ENCODE peak calls at places on chromosomes 4 and X, in seven cellular contexts. U is kidney, M is Peyer's patch, S is lower lobe of right lung, F is A549, R is breast epithelium, A is coronary artery. Y is an unnamed sample.

GRCh38 chrX:155768036-155768769 is 112.9 kb upstream of the VAMP7 start:
- DNase-seq in U (no peak), M (no peak), S (peak), F (peak), R (no peak), A (no peak), Y (no peak)

GRCh38 chrX:67787196-67787595 is 243.4 kb downstream of the AR start:
- DNase-seq in U (no peak), M (no peak), S (no peak), F (no peak), R (no peak), A (no peak), Y (no peak)

GRCh38 chr4:38609614-38610013 is 54.4 kb upstream of the KLF3 start:
- DNase-seq in U (no peak), M (no peak), S (no peak), F (no peak), R (no peak), A (no peak), Y (no peak)

GRCh38 chrX:8748855-8749254 is 16.9 kb upstream of the ANOS1 start:
- DNase-seq in U (no peak), M (no peak), S (no peak), F (peak), R (no peak), A (no peak), Y (no peak)

GRCh38 chrX:153478746-153479145 is 8.4 kb upstream of the HAUS7 start:
- DNase-seq in U (no peak), M (no peak), S (no peak), F (no peak), R (no peak), A (no peak), Y (no peak)

GRCh38 chr4:106366026-106366425 is 2.6 kb downstream of the GIMD1 start:
- DNase-seq in U (no peak), M (no peak), S (no peak), F (no peak), R (no peak), A (no peak), Y (no peak)

GRCh38 chr4:144894525-144894924 is 203.5 kb downstream of the ANAPC10 start:
- DNase-seq in U (no peak), M (no peak), S (peak), F (no peak), R (no peak), A (no peak), Y (peak)

GRCh38 chrX:43277879-43278278 is 378.2 kb upstream of the MAOA start:
- DNase-seq in U (no peak), M (no peak), S (no peak), F (no peak), R (no peak), A (no peak), Y (no peak)

GRCh38 chr4:91092398-91092955 is 965.3 kb downstream of the CCSER1 start:
- DNase-seq in U (no peak), M (no peak), S (no peak), F (peak), R (no peak), A (no peak), Y (no peak)

GRCh38 chr4:101865501-101866062 is 75.1 kb downstream of the BANK1 start:
- DNase-seq in U (no peak), M (no peak), S (no peak), F (peak), R (no peak), A (no peak), Y (peak)

GRCh38 chr4:165684177-165684870 is 188.7 kb upstream of the TLL1 start:
- DNase-seq in U (no peak), M (no peak), S (no peak), F (no peak), R (no peak), A (no peak), Y (no peak)

GRCh38 chrX:38282044-38282443 is 45.3 kb downstream of the RPGR start:
- DNase-seq in U (no peak), M (no peak), S (no peak), F (peak), R (no peak), A (no peak), Y (no peak)

GRCh38 chr4:17367201-17367600 is 144.7 kb downstream of the QDPR start:
- DNase-seq in U (no peak), M (no peak), S (no peak), F (no peak), R (no peak), A (no peak), Y (no peak)

GRCh38 chr4:75051431-75051830 is 118.5 kb downstream of the PARM1 start:
- DNase-seq in U (no peak), M (no peak), S (no peak), F (no peak), R (no peak), A (no peak), Y (no peak)

GRCh38 chr4:38740303-38740702 is 42.5 kb downstream of the TLR10 start:
- DNase-seq in U (no peak), M (no peak), S (no peak), F (no peak), R (no peak), A (no peak), Y (no peak)

GRCh38 chr4:81019016-81019415 is 11.5 kb upstream of the BMP3 start:
- DNase-seq in U (no peak), M (no peak), S (no peak), F (no peak), R (no peak), A (no peak), Y (no peak)

GRCh38 chr4:133624744-133625143 is 475.6 kb downstream of the PCDH10 start:
- DNase-seq in U (no peak), M (no peak), S (no peak), F (peak), R (no peak), A (no peak), Y (no peak)

GRCh38 chrX:74231625-74232024 is 72.4 kb upstream of the ZCCHC13 start:
- DNase-seq in U (no peak), M (no peak), S (no peak), F (peak), R (no peak), A (no peak), Y (no peak)

GRCh38 chr4:25857403-25857802 is 5.4 kb downstream of the SEL1L3 start:
- DNase-seq in U (no peak), M (no peak), S (no peak), F (peak), R (no peak), A (no peak), Y (no peak)

GRCh38 chr4:74794341-74794801 is at the start of gene BTC:
- DNase-seq in U (peak), M (no peak), S (peak), F (peak), R (peak), A (peak), Y (no peak)

GRCh38 chrX:17007134-17007768 is 60.8 kb downstream of the REPS2 start:
- DNase-seq in U (no peak), M (no peak), S (no peak), F (peak), R (no peak), A (no peak), Y (no peak)

GRCh38 chr4:142373610-142374009 is 472.5 kb downstream of the INPP4B start:
- DNase-seq in U (no peak), M (no peak), S (no peak), F (no peak), R (no peak), A (no peak), Y (no peak)

GRCh38 chr4:154329268-154329858 is 162.2 kb downstream of the DCHS2 start:
- DNase-seq in U (no peak), M (no peak), S (no peak), F (peak), R (no peak), A (no peak), Y (no peak)

GRCh38 chr4:72397314-72397713 is 171.7 kb downstream of the ADAMTS3 start:
- DNase-seq in U (no peak), M (no peak), S (peak), F (no peak), R (no peak), A (no peak), Y (no peak)

GRCh38 chr4:683982-684571 is 4.9 kb downstream of the SLC49A3 start:
- DNase-seq in U (peak), M (no peak), S (peak), F (peak), R (no peak), A (no peak), Y (peak)

GRCh38 chrX:40102393-40103381 is 4.9 kb upstream of the BCOR start:
- DNase-seq in U (peak), M (no peak), S (no peak), F (no peak), R (no peak), A (no peak), Y (no peak)

GRCh38 chrX:112760697-112761096 is 79.9 kb downstream of the AMOT start:
- DNase-seq in U (no peak), M (no peak), S (no peak), F (no peak), R (no peak), A (no peak), Y (no peak)
- TF ChIP-seq CTCF in U (no peak), M (no peak), S (no peak), F (no peak), R (no peak), A (no peak), Y (no peak)

DNA sequence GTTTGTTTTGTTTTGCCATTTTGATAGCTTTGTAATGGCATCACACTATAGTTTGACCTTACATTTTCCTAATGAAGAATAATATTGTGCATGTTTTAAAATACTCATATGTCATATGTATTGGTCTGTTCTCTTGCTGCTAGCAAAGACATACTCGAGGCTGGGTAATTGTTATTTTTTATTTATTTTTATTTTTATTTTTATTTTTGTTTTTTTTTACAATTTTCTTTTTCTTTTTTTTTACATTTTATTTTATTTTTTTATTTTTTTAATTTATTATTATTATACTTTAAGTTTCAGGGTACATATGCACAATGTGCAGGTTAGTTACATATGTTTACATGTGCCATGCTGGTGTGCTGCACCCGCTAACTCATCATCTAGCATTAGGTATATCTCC is 104.6 kb upstream of the GRID2 start:
- DNase-seq in U (no peak), M (no peak), S (no peak), F (no peak), R (no peak), A (no peak), Y (no peak)
- H3K4me3 ChIP-seq in U (no peak), M (no peak), S (no peak), F (no peak), R (no peak), A (no peak), Y (no peak)

DNA sequence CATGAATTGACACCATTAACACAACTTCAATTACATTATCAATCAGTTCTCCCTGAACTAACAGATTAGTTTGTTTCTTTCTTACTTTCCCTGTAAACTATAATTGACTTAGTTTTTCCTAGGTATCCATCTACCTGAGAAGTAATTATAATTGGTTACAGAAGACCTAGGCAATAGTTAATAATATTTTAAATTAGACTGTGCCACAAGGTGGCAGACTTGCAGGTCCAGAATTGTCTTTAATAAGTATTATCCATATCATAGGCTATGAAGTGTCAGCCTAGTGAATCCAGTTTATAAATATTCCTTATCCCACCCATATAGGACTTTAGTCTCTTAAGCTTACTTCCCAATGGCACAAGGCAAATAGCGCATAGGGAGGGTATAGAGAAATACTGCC is 48.9 kb upstream of the FAM47B start:
- DNase-seq in U (no peak), M (no peak), S (no peak), F (no peak), R (no peak), A (no peak), Y (no peak)
- TF ChIP-seq CTCF in U (no peak), M (no peak), S (no peak), F (peak), R (no peak), A (no peak), Y (peak)

GRCh38 chr4:175422331-175422730 is 389.7 kb downstream of the GPM6A start:
- DNase-seq in U (no peak), M (no peak), S (no peak), F (peak), R (no peak), A (no peak), Y (no peak)

GRCh38 chr4:175424111-175424510 is 388.0 kb downstream of the GPM6A start:
- DNase-seq in U (no peak), M (no peak), S (no peak), F (no peak), R (no peak), A (no peak), Y (no peak)

GRCh38 chr4:175431635-175432034 is 380.4 kb downstream of the GPM6A start:
- DNase-seq in U (no peak), M (no peak), S (no peak), F (no peak), R (no peak), A (no peak), Y (no peak)

DNA sequence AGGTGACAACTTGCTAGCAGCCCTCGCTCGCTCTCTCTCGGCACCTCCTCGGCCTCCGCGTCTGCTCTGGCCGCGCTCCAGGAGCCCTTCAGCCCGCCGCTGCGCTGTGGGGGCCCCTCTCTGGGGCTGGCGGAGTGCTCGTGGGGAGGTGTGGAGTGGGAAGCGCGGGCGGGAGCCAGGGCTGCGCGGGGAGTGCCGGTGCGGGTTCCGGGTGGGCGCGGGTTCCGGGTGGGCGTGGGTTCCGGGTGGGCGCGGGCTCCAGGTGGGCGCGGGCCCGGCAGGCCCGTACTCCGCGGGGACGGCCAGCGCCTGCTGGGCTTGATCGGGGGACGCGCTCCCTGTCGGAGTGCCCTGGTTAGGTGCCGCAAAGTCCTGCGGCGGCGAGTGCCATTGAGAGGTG is 384.3 kb downstream of the GPM6A start:
- DNase-seq in U (no peak), M (no peak), S (no peak), F (no peak), R (no peak), A (no peak), Y (no peak)
- H3K4me3 ChIP-seq in U (no peak), M (no peak), S (no peak), F (no peak), R (no peak), A (no peak), Y (no peak)

DNA sequence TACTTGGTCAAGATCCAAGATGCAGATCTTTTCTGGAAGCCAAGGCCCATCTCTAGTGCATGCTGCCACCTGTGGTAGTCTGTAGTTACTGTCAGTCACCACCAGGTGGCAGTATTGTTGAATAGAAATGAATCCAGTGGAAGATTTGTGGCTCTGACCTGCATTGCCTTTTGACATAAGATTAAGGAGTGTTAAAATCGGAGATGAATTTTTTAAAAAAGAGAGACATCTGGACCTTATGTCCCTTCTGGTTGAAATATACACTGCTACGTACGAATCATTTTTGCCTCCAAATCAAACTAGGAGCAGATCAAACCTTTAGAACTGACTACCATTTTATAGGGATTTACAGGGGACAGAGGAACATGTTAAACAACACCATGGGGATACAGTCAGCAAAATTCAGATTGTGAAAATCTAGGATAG is 46.9 kb upstream of the RHOH start:
- DNase-seq in U (no peak), M (peak), S (no peak), F (peak), R (peak), A (no peak), Y (peak)
- TF ChIP-seq CTCF in U (peak), M (peak), S (peak), F (peak), R (peak), A (peak), Y (peak)

GRCh38 chrX:24424948-24425347 is 40.1 kb upstream of the PDK3 start:
- DNase-seq in U (no peak), M (no peak), S (no peak), F (no peak), R (peak), A (no peak), Y (no peak)
- H3K4me3 ChIP-seq in U (no peak), M (no peak), S (no peak), F (no peak), R (peak), A (peak), Y (no peak)

GRCh38 chr4:148469938-148470337 is 27.7 kb upstream of the NR3C2 start:
- DNase-seq in U (no peak), M (no peak), S (no peak), F (no peak), R (no peak), A (no peak), Y (no peak)
- TF ChIP-seq CTCF in U (no peak), M (peak), S (no peak), F (no peak), R (no peak), A (no peak), Y (no peak)

DNA sequence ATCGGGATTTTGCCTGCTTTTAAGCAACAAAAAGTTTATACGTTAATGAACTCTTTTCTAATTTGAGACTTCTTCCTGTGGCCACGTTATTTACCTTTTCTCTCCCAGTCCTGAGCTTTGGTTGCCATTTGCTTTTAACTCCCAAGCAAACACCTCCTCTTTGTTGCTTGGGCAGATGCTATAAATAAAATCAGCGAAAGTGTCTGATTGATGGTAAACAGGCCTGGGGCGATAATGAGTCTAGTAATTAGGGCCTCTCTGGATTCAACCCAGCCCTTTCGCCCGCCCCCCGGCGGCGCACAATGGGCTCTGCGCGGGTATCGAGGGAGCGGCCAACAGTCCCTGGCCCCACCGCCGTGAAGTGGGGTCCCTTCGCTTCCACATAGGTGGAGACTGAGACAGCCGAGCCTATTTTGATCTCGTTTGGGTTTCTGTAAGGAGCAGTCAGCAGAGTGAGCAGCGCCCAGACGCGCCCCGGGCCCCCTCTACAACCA is 791 bp downstream of the CLGN start:
- DNase-seq in U (peak), M (no peak), S (no peak), F (no peak), R (no peak), A (no peak), Y (no peak)
- H3K4me3 ChIP-seq in U (peak), M (peak), S (peak), F (peak), R (peak), A (peak), Y (peak)

DNA sequence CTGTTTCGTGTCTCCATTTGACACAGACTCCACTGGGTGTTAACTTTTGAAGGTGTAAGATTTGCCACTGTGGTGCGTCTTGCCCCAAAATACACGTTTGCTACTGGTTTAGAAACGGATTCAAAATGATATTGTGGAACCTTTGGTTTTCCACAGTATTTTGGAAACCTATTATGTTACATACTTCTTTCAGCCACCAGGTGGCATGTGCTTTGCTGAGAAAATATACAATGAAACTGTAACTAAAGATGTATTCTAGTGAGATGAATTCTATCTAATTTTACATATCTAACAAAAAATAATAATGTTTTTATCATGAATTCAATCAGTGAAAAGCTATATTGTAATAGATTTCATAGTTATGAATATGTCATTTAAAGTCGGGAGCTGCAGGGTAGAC is 28.4 kb upstream of the SLITRK4 start:
- DNase-seq in U (no peak), M (no peak), S (no peak), F (peak), R (no peak), A (no peak), Y (no peak)
- TF ChIP-seq CTCF in U (peak), M (peak), S (peak), F (peak), R (peak), A (no peak), Y (peak)

GRCh38 chr4:39975488-39976089 is 2.1 kb downstream of the PDS5A start:
- DNase-seq in U (no peak), M (no peak), S (no peak), F (no peak), R (no peak), A (no peak), Y (no peak)
- H3K4me3 ChIP-seq in U (peak), M (no peak), S (peak), F (peak), R (peak), A (peak), Y (peak)

Y was measured in retinal pigment epithelial cell.